ENCODE peak calls at places on chromosomes 2 and 18, in eight cellular contexts. One of them, this sample, is unnamed.
A peak's percentile ranks its signal among the peaks of the same experiment; 100 is the strongest.

GRCh38 chr2:238270606-238271005 is 17.8 kb downstream of the PER2 start:
- DNase-seq in GM13977: no peak
- DNase-seq in stimulated activated CD8-positive, alpha-beta memory T cell treated with anti-CD3 and anti-CD28 coated beads, Interleukin-15, amount 100 ng/mL, for 24 hours: no peak
- DNase-seq in fibroblast of mammary gland: no peak
- DNase-seq in T-helper 1 cell: no peak
- DNase-seq in RWPE1: no peak
- DNase-seq in midbrain: no peak
- DNase-seq in sciatic nerve: no peak
- DNase-seq in this sample: no peak

GRCh38 chr18:5895886-5896740 is 791 bp upstream of the TMEM200C start:
- DNase-seq in RWPE1: no peak
- DNase-seq in midbrain: no peak
- DNase-seq in sciatic nerve: peak; percentile 60
- DNase-seq in stimulated activated CD8-positive, alpha-beta memory T cell treated with anti-CD3 and anti-CD28 coated beads, Interleukin-15, amount 100 ng/mL, for 24 hours: no peak
- DNase-seq in T-helper 1 cell: no peak
- DNase-seq in fibroblast of mammary gland: no peak
- DNase-seq in GM13977: peak; percentile 53
- DNase-seq in this sample: no peak

GRCh38 chr2:193929131-193929530 is 1727.9 kb upstream of the SLC39A10 start:
- DNase-seq in fibroblast of mammary gland: no peak
- DNase-seq in GM13977: no peak
- DNase-seq in stimulated activated CD8-positive, alpha-beta memory T cell treated with anti-CD3 and anti-CD28 coated beads, Interleukin-15, amount 100 ng/mL, for 24 hours: no peak
- DNase-seq in sciatic nerve: no peak
- DNase-seq in T-helper 1 cell: no peak
- DNase-seq in midbrain: no peak
- DNase-seq in RWPE1: no peak
- DNase-seq in this sample: no peak

GRCh38 chr18:9916067-9916684 is 2.4 kb downstream of the VAPA start:
- DNase-seq in GM13977: no peak
- DNase-seq in fibroblast of mammary gland: no peak
- DNase-seq in sciatic nerve: no peak
- DNase-seq in T-helper 1 cell: no peak
- DNase-seq in RWPE1: no peak
- DNase-seq in stimulated activated CD8-positive, alpha-beta memory T cell treated with anti-CD3 and anti-CD28 coated beads, Interleukin-15, amount 100 ng/mL, for 24 hours: no peak
- DNase-seq in midbrain: no peak
- DNase-seq in this sample: no peak

GRCh38 chr2:241882090-241882625 is 12.6 kb downstream of the RTP5 start:
- DNase-seq in stimulated activated CD8-positive, alpha-beta memory T cell treated with anti-CD3 and anti-CD28 coated beads, Interleukin-15, amount 100 ng/mL, for 24 hours: peak; percentile 32
- DNase-seq in fibroblast of mammary gland: peak; percentile 29
- DNase-seq in sciatic nerve: peak; percentile 84
- DNase-seq in RWPE1: no peak
- DNase-seq in T-helper 1 cell: no peak
- DNase-seq in midbrain: no peak
- DNase-seq in GM13977: peak; percentile 83
- DNase-seq in this sample: peak; percentile 57

GRCh38 chr2:25618676-25619075 is 54.7 kb downstream of the DTNB start:
- DNase-seq in midbrain: no peak
- DNase-seq in stimulated activated CD8-positive, alpha-beta memory T cell treated with anti-CD3 and anti-CD28 coated beads, Interleukin-15, amount 100 ng/mL, for 24 hours: no peak
- DNase-seq in fibroblast of mammary gland: peak; percentile 79
- DNase-seq in RWPE1: peak; percentile 81
- DNase-seq in sciatic nerve: no peak
- DNase-seq in GM13977: no peak
- DNase-seq in T-helper 1 cell: no peak
- DNase-seq in this sample: no peak

GRCh38 chr2:173855686-173856085 is 109.5 kb downstream of the SP3 start:
- DNase-seq in GM13977: no peak
- DNase-seq in midbrain: no peak
- DNase-seq in T-helper 1 cell: no peak
- DNase-seq in fibroblast of mammary gland: no peak
- DNase-seq in sciatic nerve: no peak
- DNase-seq in stimulated activated CD8-positive, alpha-beta memory T cell treated with anti-CD3 and anti-CD28 coated beads, Interleukin-15, amount 100 ng/mL, for 24 hours: no peak
- DNase-seq in RWPE1: no peak
- DNase-seq in this sample: no peak

GRCh38 chr2:56084117-56084936 is 99.5 kb upstream of the CCDC85A start:
- DNase-seq in T-helper 1 cell: no peak
- DNase-seq in midbrain: no peak
- DNase-seq in RWPE1: no peak
- DNase-seq in fibroblast of mammary gland: no peak
- DNase-seq in GM13977: no peak
- DNase-seq in sciatic nerve: no peak
- DNase-seq in stimulated activated CD8-positive, alpha-beta memory T cell treated with anti-CD3 and anti-CD28 coated beads, Interleukin-15, amount 100 ng/mL, for 24 hours: no peak
- DNase-seq in this sample: no peak

This sample was measured in CD8-positive, alpha-beta T cell.